ENCODE peak calls at places on chromosomes 3 and 15, in eight cellular contexts. U is uterus; H is AG04450; R is OCI-LY7; W is RWPE1; Y is SJSA1; C is dorsolateral prefrontal cortex; D is CD4-positive, alpha-beta T cell. M is an unnamed sample.
A peak's percentile ranks its signal among the peaks of the same experiment; 100 is the strongest.

GRCh38 chr3:141441381-141442365 is 45.2 kb upstream of the RASA2 start:
- DNase-seq in U (peak; percentile 69), H (peak; percentile 67), R (peak; percentile 76), W (peak; percentile 90), Y (peak; percentile 66), C (peak; percentile 30), D (peak; percentile 42), M (no peak)

GRCh38 chr3:37753428-37753827 is 108.3 kb upstream of the CTDSPL start:
- DNase-seq in U (no peak), H (no peak), R (no peak), W (no peak), Y (no peak), C (no peak), D (no peak), M (peak; percentile 26)

GRCh38 chr3:76570436-76571057 is 469.4 kb upstream of the ROBO2 start:
- DNase-seq in U (no peak), H (no peak), R (peak; percentile 8), W (peak; percentile 8), Y (no peak), C (no peak), D (no peak), M (no peak)

GRCh38 chr3:141460097-141460704 is 26.6 kb upstream of the RASA2 start:
- DNase-seq in U (peak; percentile 87), H (peak; percentile 72), R (peak; percentile 77), W (peak; percentile 83), Y (peak; percentile 84), C (peak; percentile 87), D (peak; percentile 84), M (no peak)

GRCh38 chr3:58173670-58174472 is 36.9 kb downstream of the DNASE1L3 start:
- DNase-seq in U (no peak), H (no peak), R (peak; percentile 58), W (no peak), Y (peak; percentile 60), C (no peak), D (peak; percentile 39), M (no peak)

GRCh38 chr15:64426845-64427465 is 33.4 kb upstream of the ZNF609 start:
- DNase-seq in U (no peak), H (peak; percentile 13), R (peak; percentile 32), W (no peak), Y (no peak), C (no peak), D (no peak), M (no peak)

GRCh38 chr3:67094769-67095168 is 96.7 kb downstream of the KBTBD8 start:
- DNase-seq in U (no peak), H (no peak), R (no peak), W (no peak), Y (no peak), C (no peak), D (no peak), M (no peak)

GRCh38 chr3:31105438-31106077 is 211.1 kb upstream of the GADL1 start:
- DNase-seq in U (no peak), H (peak; percentile 79), R (no peak), W (peak; percentile 73), Y (peak; percentile 48), C (no peak), D (no peak), M (peak; percentile 91)

GRCh38 chr15:52106641-52107040 is 5.9 kb downstream of the BCL2L10 start:
- DNase-seq in U (no peak), H (no peak), R (no peak), W (no peak), Y (no peak), C (no peak), D (no peak), M (no peak)

GRCh38 chr3:189303584-189303983 is 131.8 kb downstream of the TPRG1 start:
- DNase-seq in U (no peak), H (no peak), R (no peak), W (no peak), Y (no peak), C (no peak), D (no peak), M (no peak)

GRCh38 chr15:75420698-75421097 is 30.8 kb downstream of the SIN3A start:
- DNase-seq in U (no peak), H (peak; percentile 8), R (no peak), W (no peak), Y (no peak), C (no peak), D (no peak), M (no peak)

GRCh38 chr3:55659023-55659355 is 171.9 kb upstream of the WNT5A start:
- DNase-seq in U (no peak), H (no peak), R (no peak), W (no peak), Y (no peak), C (no peak), D (no peak), M (no peak)

GRCh38 chr3:144763878-144764454 is 792.3 kb downstream of the DIPK2A start:
- DNase-seq in U (no peak), H (no peak), R (no peak), W (no peak), Y (no peak), C (no peak), D (no peak), M (no peak)

GRCh38 chr3:149490260-149490971 is 15.9 kb downstream of the TM4SF4 start:
- DNase-seq in U (no peak), H (no peak), R (no peak), W (no peak), Y (no peak), C (no peak), D (no peak), M (no peak)

GRCh38 chr3:149494022-149494758 is 19.7 kb downstream of the TM4SF4 start:
- DNase-seq in U (peak; percentile 60), H (no peak), R (peak; percentile 37), W (no peak), Y (peak; percentile 66), C (peak; percentile 29), D (no peak), M (no peak)

GRCh38 chr3:149493315-149494021 is 19.0 kb downstream of the TM4SF4 start:
- DNase-seq in U (no peak), H (no peak), R (no peak), W (no peak), Y (no peak), C (no peak), D (no peak), M (no peak)

GRCh38 chr3:149495581-149496125 is 21.2 kb downstream of the TM4SF4 start:
- DNase-seq in U (no peak), H (no peak), R (no peak), W (no peak), Y (no peak), C (no peak), D (no peak), M (no peak)

DNA sequence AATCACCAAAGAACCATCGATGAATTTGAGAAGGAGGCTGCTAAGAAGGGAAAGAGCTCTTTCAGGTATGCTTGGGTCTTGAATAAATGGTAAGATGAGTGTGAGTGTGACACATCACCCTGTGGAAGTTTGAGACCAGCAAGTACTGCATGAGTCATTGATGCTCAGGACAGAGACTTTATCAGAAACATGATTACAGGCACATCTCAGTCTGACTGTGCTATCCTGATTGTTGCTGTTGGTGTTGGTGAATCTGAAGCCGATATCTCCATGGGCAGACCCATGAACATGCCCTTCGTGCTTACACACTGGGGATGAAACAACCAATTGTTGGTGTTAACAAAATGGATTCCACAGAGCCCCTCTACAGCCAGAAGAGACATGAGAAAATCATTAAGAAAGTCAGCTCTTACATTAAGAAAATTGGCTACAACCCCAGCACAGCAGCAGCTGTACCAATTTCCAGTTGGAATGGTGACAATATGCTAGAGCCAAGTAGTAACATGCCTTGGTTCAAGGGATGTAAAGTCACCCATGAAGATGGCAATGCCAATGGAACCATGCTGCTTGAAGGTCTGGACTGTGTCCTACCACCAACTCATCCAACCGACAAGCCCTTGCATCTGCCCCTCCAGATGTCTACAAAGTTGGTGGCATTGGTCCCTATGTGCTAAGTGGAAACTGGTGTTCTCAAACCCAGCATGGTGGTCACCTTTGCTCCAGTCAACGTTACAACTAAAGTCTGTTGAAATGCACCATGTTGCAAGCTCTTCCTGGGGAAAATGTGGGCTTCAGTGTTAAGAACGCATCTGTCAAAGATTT is 20.5 kb downstream of the TM4SF4 start:
- DNase-seq in U (no peak), H (no peak), R (no peak), W (peak; percentile 51), Y (no peak), C (no peak), D (no peak), M (peak; percentile 61)
- H3K27ac ChIP-seq in U (no peak overlapping the region), H (no peak overlapping the region), R (no peak overlapping the region), W (no peak overlapping the region), Y (no peak overlapping the region), C (no peak overlapping the region), D (no peak overlapping the region), M (no peak overlapping the region)

DNA sequence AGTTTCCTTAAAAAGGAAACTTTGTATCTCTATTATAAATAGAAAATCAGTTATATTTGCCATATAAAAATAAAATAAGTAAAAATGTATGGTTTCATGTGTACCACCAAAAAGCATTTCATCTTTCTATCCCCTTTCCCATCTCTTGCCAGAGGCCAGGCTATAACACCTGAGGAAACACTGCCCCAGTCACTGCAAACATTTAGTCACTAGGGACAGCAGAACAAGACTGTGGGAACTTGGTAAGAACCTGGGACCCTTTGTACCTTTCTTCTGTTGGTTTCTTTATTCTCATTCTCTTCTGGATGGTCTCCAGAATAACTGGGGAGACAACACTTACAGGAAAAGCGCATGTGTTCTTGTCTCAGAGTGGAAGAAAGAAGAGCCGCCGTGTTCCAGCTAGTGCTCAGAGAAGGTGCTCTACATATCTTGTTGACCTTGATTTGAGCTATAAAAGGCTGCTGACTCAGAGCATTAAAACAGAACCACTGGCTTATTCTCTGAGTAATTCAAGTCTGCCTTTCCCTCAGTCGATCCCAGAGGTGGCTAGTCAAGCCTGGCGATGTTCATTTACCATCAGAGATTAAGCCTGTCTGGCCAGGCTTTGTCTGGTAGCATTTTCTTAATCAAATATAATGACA is 361.6 kb downstream of the RBMS3 start:
- DNase-seq in U (no peak), H (peak; percentile 15), R (no peak), W (no peak), Y (no peak), C (no peak), D (no peak), M (peak; percentile 56)
- H3K27ac ChIP-seq in U (peak overlapping the region; percentile 26), H (no peak overlapping the region), R (no peak overlapping the region), W (no peak overlapping the region), Y (no peak overlapping the region), C (no peak overlapping the region), D (no peak overlapping the region), M (no peak overlapping the region)

DNA sequence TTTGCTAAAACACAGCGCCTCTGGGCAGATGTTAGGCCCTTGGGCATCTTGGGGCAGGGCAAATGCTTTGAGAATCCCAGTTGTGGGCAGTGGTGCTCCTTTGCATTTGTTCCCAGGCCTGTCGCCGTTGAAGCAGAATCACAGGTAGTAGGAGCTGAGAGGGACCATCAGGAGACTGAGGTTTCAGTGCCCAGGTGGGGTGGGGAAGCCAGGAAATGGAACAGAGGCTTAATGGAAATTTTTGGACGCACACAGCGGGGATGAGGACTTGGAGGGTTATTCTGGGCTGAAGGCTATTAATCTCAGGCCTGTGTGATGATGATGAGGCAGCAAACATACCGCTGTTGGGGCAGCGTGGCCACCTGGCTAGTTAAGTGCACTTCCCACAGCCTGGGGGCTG is 99.5 kb downstream of the SV2B start:
- DNase-seq in U (no peak), H (no peak), R (no peak), W (no peak), Y (no peak), C (no peak), D (no peak), M (no peak)
- H3K27ac ChIP-seq in U (no peak overlapping the region), H (no peak overlapping the region), R (no peak overlapping the region), W (no peak overlapping the region), Y (no peak overlapping the region), C (no peak overlapping the region), D (no peak overlapping the region), M (no peak overlapping the region)

DNA sequence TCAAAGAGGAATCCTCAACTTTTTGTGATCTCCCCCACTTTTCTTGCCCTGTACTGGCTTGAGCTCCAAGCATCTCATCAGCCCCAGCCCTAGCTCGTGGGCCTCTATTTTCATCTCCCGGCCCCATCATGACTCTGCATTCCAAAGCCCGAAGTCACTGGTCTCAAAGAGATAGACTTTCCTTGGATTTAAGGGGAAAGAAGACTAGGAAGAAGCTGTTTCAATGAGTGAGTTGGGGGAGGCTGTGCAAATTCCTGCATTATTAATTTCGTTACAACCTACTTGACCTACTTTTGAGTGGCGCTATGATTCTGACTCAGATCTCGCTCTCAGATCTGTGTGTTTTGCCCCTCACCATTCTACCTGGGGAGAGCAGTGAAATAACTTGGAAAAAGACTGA is 266.6 kb upstream of the TBL1XR1 start:
- DNase-seq in U (no peak), H (no peak), R (no peak), W (no peak), Y (peak; percentile 47), C (no peak), D (no peak), M (no peak)
- H3K27ac ChIP-seq in U (peak overlapping the region; percentile 51), H (no peak overlapping the region), R (no peak overlapping the region), W (no peak overlapping the region), Y (peak overlapping the region; percentile 2), C (no peak overlapping the region), D (no peak overlapping the region), M (no peak overlapping the region)

M was measured in epithelial cell of prostate.